ENCODE peak calls at places on chromosome 15, in six cellular contexts. Y is WTC11, V is A549, R is GM13976, G is astrocyte of the spinal cord, B is fibroblast of mammary gland. Z is an unnamed sample.

GRCh38 chr15:84098604-84099003 is 137.0 kb upstream of the GOLGA6L4 start:
- DNase-seq in Y (no peak), V (no peak), R (no peak), G (no peak), B (no peak), Z (no peak)

GRCh38 chr15:88623061-88623460 is 1.9 kb downstream of the AEN start:
- DNase-seq in Y (no peak), V (peak), R (no peak), G (peak), B (peak), Z (no peak)

GRCh38 chr15:67878647-67879293 is 38.9 kb upstream of the RNU6-1 start:
- DNase-seq in Y (no peak), V (peak), R (no peak), G (no peak), B (no peak), Z (no peak)

GRCh38 chr15:71080166-71080565 is 35.1 kb upstream of the THSD4 start:
- DNase-seq in Y (no peak), V (no peak), R (no peak), G (no peak), B (peak), Z (no peak)

GRCh38 chr15:67096536-67097294 is 31.3 kb downstream of the SMAD3 start:
- DNase-seq in Y (no peak), V (no peak), R (no peak), G (no peak), B (peak), Z (no peak)

GRCh38 chr15:98745650-98746374 is 97.5 kb downstream of the IGF1R start:
- DNase-seq in Y (no peak), V (no peak), R (no peak), G (peak), B (no peak), Z (no peak)

GRCh38 chr15:83547168-83547567 is 100.0 kb downstream of the SH3GL3 start:
- DNase-seq in Y (no peak), V (no peak), R (no peak), G (no peak), B (no peak), Z (no peak)

GRCh38 chr15:81939604-81940440 is 106.0 kb downstream of the MEX3B start:
- DNase-seq in Y (peak), V (peak), R (peak), G (peak), B (peak), Z (no peak)

GRCh38 chr15:24857777-24858176 is 97.0 kb upstream of the SNRPN start:
- DNase-seq in Y (no peak), V (no peak), R (no peak), G (peak), B (no peak), Z (no peak)

GRCh38 chr15:80059786-80060489 is 462 bp downstream of the ZFAND6 start:
- DNase-seq in Y (peak), V (peak), R (peak), G (no peak), B (peak), Z (peak)

GRCh38 chr15:47811160-47811559 is 93.9 kb downstream of the SEMA6D start:
- DNase-seq in Y (no peak), V (no peak), R (no peak), G (no peak), B (no peak), Z (no peak)

GRCh38 chr15:42921049-42921731 is 612 bp upstream of the TTBK2 start:
- DNase-seq in Y (no peak), V (no peak), R (no peak), G (peak), B (peak), Z (no peak)

GRCh38 chr15:59148160-59148810 is 43.3 kb downstream of the CCNB2 start:
- DNase-seq in Y (no peak), V (no peak), R (no peak), G (no peak), B (no peak), Z (no peak)

DNA sequence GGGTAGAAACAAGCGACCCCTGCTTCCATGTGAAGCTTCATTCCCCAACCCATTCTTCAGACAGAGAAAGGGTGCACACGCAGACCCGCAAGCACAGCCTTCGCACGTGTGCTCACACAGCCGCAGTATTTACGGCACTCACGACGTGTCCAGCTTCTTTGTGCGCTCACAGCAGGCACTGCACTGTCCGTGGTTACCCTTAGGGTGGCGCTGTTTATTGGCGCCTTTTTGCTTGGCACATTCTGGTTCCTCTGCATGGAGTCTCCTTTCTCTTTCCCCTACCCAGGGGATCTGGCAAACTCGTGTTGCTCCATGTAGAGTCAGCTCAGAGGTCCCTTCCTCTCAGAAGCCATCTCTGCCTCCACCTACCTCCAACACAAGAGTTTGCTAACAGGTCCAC is 115.1 kb downstream of the SLCO3A1 start:
- DNase-seq in Y (peak), V (no peak), R (no peak), G (no peak), B (no peak), Z (no peak)
- TF ChIP-seq CTCF in Y (peak), V (no peak), R (no peak), G (peak), B (no peak), Z (no peak)

GRCh38 chr15:22881739-22882440 is 43.4 kb downstream of the NIPA2 start:
- DNase-seq in Y (no peak), V (no peak), R (no peak), G (no peak), B (no peak), Z (no peak)

GRCh38 chr15:22883196-22883595 is 44.7 kb downstream of the NIPA2 start:
- DNase-seq in Y (no peak), V (no peak), R (no peak), G (no peak), B (no peak), Z (no peak)

GRCh38 chr15:22887157-22887951 is 48.9 kb downstream of the NIPA2 start:
- DNase-seq in Y (no peak), V (no peak), R (no peak), G (peak), B (peak), Z (no peak)

GRCh38 chr15:22885105-22885504 is 46.6 kb downstream of the NIPA2 start:
- DNase-seq in Y (no peak), V (no peak), R (no peak), G (no peak), B (no peak), Z (no peak)

GRCh38 chr15:22884344-22884743 is 45.9 kb downstream of the NIPA2 start:
- DNase-seq in Y (peak), V (no peak), R (no peak), G (no peak), B (no peak), Z (no peak)
- TF ChIP-seq CTCF in Y (no peak), V (no peak), R (peak), G (peak), B (no peak), Z (no peak)

GRCh38 chr15:41561777-41562145 is 2.7 kb downstream of the TYRO3 start:
- DNase-seq in Y (peak), V (no peak), R (no peak), G (peak), B (peak), Z (no peak)
- TF ChIP-seq CTCF in Y (no peak), V (no peak), R (no peak), G (peak), B (no peak), Z (no peak)

GRCh38 chr15:94924057-94924456 is 692.7 kb downstream of the MCTP2 start:
- DNase-seq in Y (no peak), V (no peak), R (no peak), G (no peak), B (no peak), Z (no peak)

GRCh38 chr15:94929282-94929681 is 697.9 kb downstream of the MCTP2 start:
- DNase-seq in Y (no peak), V (no peak), R (no peak), G (no peak), B (no peak), Z (no peak)

GRCh38 chr15:94930441-94930840 is 699.1 kb downstream of the MCTP2 start:
- DNase-seq in Y (no peak), V (no peak), R (no peak), G (no peak), B (peak), Z (no peak)

GRCh38 chr15:94930945-94931344 is 699.6 kb downstream of the MCTP2 start:
- DNase-seq in Y (no peak), V (no peak), R (no peak), G (no peak), B (no peak), Z (no peak)

DNA sequence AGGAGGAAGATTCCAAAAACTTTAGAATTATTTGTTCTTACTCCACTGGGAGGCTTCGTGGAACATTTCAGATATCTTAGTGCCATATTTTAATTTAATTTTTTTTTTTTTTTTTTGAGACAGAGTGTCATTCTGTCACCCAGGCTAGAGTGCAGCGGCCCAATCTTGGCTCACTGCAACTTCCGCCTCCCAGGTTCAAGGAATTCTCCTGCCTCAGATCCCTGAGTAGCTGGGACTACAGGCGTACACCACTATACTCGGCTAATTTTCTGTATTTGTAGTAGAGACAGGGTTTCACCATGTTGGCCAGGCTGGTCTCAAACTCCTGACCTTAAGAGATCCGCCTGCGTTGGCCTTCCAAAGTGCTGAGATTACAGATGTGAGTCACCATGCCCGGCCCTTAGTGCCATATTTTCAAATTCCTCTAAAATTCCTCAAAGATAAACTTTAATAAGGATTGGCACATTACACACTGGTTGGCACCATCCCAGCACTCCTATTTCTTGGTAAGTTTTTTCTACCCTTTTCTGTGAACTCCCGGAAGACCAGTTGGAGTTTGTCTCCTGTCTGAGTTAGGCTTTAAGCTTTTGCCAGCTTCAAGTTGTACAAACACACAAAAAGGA is 693.7 kb downstream of the MCTP2 start:
- DNase-seq in Y (no peak), V (no peak), R (no peak), G (no peak), B (no peak), Z (no peak)
- TF ChIP-seq CTCF in Y (no peak), V (no peak), R (no peak), G (no peak), B (no peak), Z (no peak)

GRCh38 chr15:31438601-31439265 is 112.1 kb downstream of the KLF13 start:
- DNase-seq in Y (no peak), V (no peak), R (no peak), G (no peak), B (no peak), Z (peak)

GRCh38 chr15:31440754-31441298 is 114.2 kb downstream of the KLF13 start:
- DNase-seq in Y (no peak), V (no peak), R (peak), G (peak), B (peak), Z (peak)

GRCh38 chr15:31442203-31443090 is 115.8 kb downstream of the KLF13 start:
- DNase-seq in Y (no peak), V (peak), R (no peak), G (peak), B (peak), Z (no peak)

GRCh38 chr15:31437686-31438085 is 111.1 kb downstream of the KLF13 start:
- DNase-seq in Y (no peak), V (no peak), R (peak), G (no peak), B (no peak), Z (no peak)

GRCh38 chr15:31439328-31439727 is 112.7 kb downstream of the KLF13 start:
- DNase-seq in Y (peak), V (peak), R (peak), G (no peak), B (peak), Z (no peak)
- TF ChIP-seq CTCF in Y (no peak), V (peak), R (peak), G (no peak), B (peak), Z (peak)

DNA sequence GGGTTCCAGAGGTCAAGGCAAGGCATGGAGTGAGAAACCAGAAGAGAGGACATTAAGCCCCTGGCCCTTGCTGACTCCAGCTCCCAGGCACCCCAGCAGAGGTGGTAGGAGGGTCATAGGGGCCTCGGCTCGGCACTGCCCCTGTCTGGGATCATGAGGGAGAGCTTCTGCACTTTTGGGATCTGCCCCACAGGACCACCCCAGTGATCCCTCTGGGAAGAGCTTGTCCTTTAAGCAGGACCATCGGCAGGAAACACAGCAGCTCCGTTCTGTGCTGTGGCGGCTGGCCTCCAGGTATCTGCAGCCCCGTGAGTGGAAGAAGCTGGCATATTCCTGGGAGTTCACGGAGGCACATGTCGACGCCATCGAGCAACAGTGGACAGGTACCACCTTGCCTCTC is 35.5 kb downstream of the ANKDD1A start:
- DNase-seq in Y (no peak), V (no peak), R (no peak), G (no peak), B (no peak), Z (no peak)
- TF ChIP-seq CTCF in Y (no peak), V (no peak), R (no peak), G (no peak), B (no peak), Z (no peak)

GRCh38 chr15:36779744-36780408 is 200.4 kb downstream of the CDIN1 start:
- DNase-seq in Y (no peak), V (no peak), R (no peak), G (no peak), B (no peak), Z (no peak)
- TF ChIP-seq CTCF in Y (no peak), V (no peak), R (no peak), G (no peak), B (no peak), Z (no peak)